ENCODE peak calls at places on chromosomes 1 and 21, in seven cellular contexts. G is T-helper 17 cell, Y is DMS 273 treated with DMSO at 0.1 percent for 48 hours, I is activated T-cell treated with anti-CD3 and anti-CD28 coated beads for 1 hour, E is adipocyte, X is NCI-H2081, W is stomach. P is an unnamed sample.

GRCh38 chr1:25431495-25432363 is 1.0 kb downstream of the MACO1 start:
- DNase-seq in G (no peak), Y (peak; percentile 30), I (no peak), E (peak; percentile 36), X (no peak), W (no peak), P (no peak)

GRCh38 chr21:37267269-37268185 is at the start of gene VPS26C:
- DNase-seq in G (peak; percentile 96), Y (peak; percentile 98), I (peak; percentile 95), E (peak; percentile 100), X (peak; percentile 98), W (peak; percentile 98), P (peak; percentile 99)

GRCh38 chr21:38664315-38664714 is 141.4 kb upstream of the ETS2 start:
- DNase-seq in G (no peak), Y (no peak), I (no peak), E (no peak), X (no peak), W (no peak), P (no peak)

GRCh38 chr1:64505232-64505943 is 35.5 kb downstream of the CACHD1 start:
- DNase-seq in G (peak; percentile 9), Y (no peak), I (peak; percentile 41), E (no peak), X (no peak), W (peak; percentile 61), P (peak; percentile 58)

GRCh38 chr1:21232044-21232443 is 55.3 kb upstream of the EIF4G3 start:
- DNase-seq in G (no peak), Y (peak; percentile 24), I (peak; percentile 23), E (peak; percentile 81), X (peak; percentile 47), W (peak; percentile 59), P (no peak)

GRCh38 chr21:29302340-29302991 is 3.7 kb downstream of the BACH1 start:
- DNase-seq in G (no peak), Y (no peak), I (no peak), E (no peak), X (peak; percentile 2), W (no peak), P (no peak)

GRCh38 chr1:155168456-155169210 is 4.5 kb downstream of the KRTCAP2 start:
- DNase-seq in G (no peak), Y (no peak), I (no peak), E (no peak), X (no peak), W (no peak), P (no peak)

GRCh38 chr1:20723537-20724363 is 5.9 kb upstream of the KIF17 start:
- DNase-seq in G (peak; percentile 6), Y (no peak), I (no peak), E (no peak), X (no peak), W (no peak), P (no peak)

GRCh38 chr1:22857661-22858060 is 115.0 kb downstream of the LACTBL1 start:
- DNase-seq in G (no peak), Y (no peak), I (no peak), E (no peak), X (no peak), W (no peak), P (no peak)

GRCh38 chr1:21552715-21553114 is 43.5 kb downstream of the ALPL start:
- DNase-seq in G (no peak), Y (no peak), I (no peak), E (peak; percentile 85), X (no peak), W (no peak), P (no peak)

GRCh38 chr1:33443067-33443704 is 12.3 kb upstream of the PHC2 start:
- DNase-seq in G (no peak), Y (no peak), I (no peak), E (no peak), X (no peak), W (no peak), P (no peak)

GRCh38 chr1:16918371-16918770 is 3.4 kb upstream of the CROCC start:
- DNase-seq in G (no peak), Y (no peak), I (no peak), E (no peak), X (no peak), W (no peak), P (no peak)

GRCh38 chr1:107110346-107110745 is 30.5 kb upstream of the NTNG1 start:
- DNase-seq in G (no peak), Y (no peak), I (no peak), E (peak; percentile 36), X (no peak), W (no peak), P (no peak)

GRCh38 chr1:175804556-175804955 is 61.2 kb upstream of the TNR start:
- DNase-seq in G (no peak), Y (no peak), I (no peak), E (no peak), X (no peak), W (no peak), P (no peak)

GRCh38 chr1:231075020-231075419 is 35.0 kb upstream of the FAM89A start:
- DNase-seq in G (no peak), Y (no peak), I (no peak), E (no peak), X (no peak), W (no peak), P (no peak)

GRCh38 chr1:29736582-29737188 is 500.4 kb downstream of the PTPRU start:
- DNase-seq in G (no peak), Y (no peak), I (no peak), E (peak; percentile 80), X (no peak), W (no peak), P (no peak)

GRCh38 chr21:39647476-39647875 is 34.7 kb downstream of the B3GALT5 start:
- DNase-seq in G (no peak), Y (no peak), I (no peak), E (peak; percentile 64), X (no peak), W (no peak), P (no peak)

GRCh38 chr1:234823191-234824176 is 213.5 kb upstream of the IRF2BP2 start:
- DNase-seq in G (no peak), Y (no peak), I (no peak), E (no peak), X (peak; percentile 73), W (no peak), P (peak; percentile 61)

GRCh38 chr1:181100015-181100905 is 11.8 kb downstream of the IER5 start:
- DNase-seq in G (no peak), Y (no peak), I (no peak), E (no peak), X (no peak), W (no peak), P (no peak)

GRCh38 chr1:1914842-1915692 is at the start of gene CALML6:
- DNase-seq in G (no peak), Y (no peak), I (no peak), E (no peak), X (no peak), W (no peak), P (no peak)

GRCh38 chr1:192489748-192490147 is 85.8 kb upstream of the RGS1 start:
- DNase-seq in G (no peak), Y (no peak), I (no peak), E (peak; percentile 83), X (peak; percentile 92), W (peak; percentile 50), P (peak; percentile 79)

GRCh38 chr1:14658642-14659041 is 60.2 kb downstream of the KAZN start:
- DNase-seq in G (no peak), Y (no peak), I (no peak), E (no peak), X (no peak), W (no peak), P (no peak)

GRCh38 chr21:31612889-31613785 is 46.4 kb upstream of the SOD1 start:
- DNase-seq in G (no peak), Y (no peak), I (no peak), E (peak; percentile 16), X (no peak), W (no peak), P (no peak)

P was measured in NCI-H774.